ENCODE peak calls at places on chromosomes 4 and X, in seven cellular contexts. E is glutamatergic neuron, U is GM20000, D is foreskin keratinocyte, Y is NB4, C is neural crest cell, N is progenitor cell of endocrine pancreas. V is an unnamed sample.

GRCh38 chrX:48022740-48023139 is 16.0 kb downstream of the SPACA5 start:
- DNase-seq in E (no peak), U (no peak), D (no peak), Y (no peak), C (no peak), N (no peak), V (no peak)

GRCh38 chr4:188053302-188053701 is 56.1 kb downstream of the TRIML2 start:
- DNase-seq in E (peak), U (no peak), D (no peak), Y (no peak), C (no peak), N (no peak), V (no peak)

GRCh38 chr4:24794916-24795665 is at the start of gene SOD3:
- DNase-seq in E (peak), U (no peak), D (no peak), Y (no peak), C (peak), N (peak), V (no peak)

GRCh38 chr4:47413515-47413914 is 50.0 kb downstream of the COMMD8 start:
- DNase-seq in E (no peak), U (no peak), D (no peak), Y (no peak), C (no peak), N (no peak), V (no peak)

GRCh38 chrX:30971761-30972603 is 82.9 kb upstream of the TAB3 start:
- DNase-seq in E (no peak), U (peak), D (peak), Y (peak), C (peak), N (no peak), V (no peak)

GRCh38 chr4:114272226-114272625 is 292.8 kb upstream of the ARSJ start:
- DNase-seq in E (no peak), U (no peak), D (peak), Y (peak), C (no peak), N (no peak), V (no peak)

GRCh38 chr4:89682808-89683207 is 154.2 kb downstream of the SNCA start:
- DNase-seq in E (no peak), U (no peak), D (no peak), Y (no peak), C (no peak), N (no peak), V (no peak)

GRCh38 chr4:119046263-119046662 is 89.4 kb upstream of the MYOZ2 start:
- DNase-seq in E (no peak), U (no peak), D (no peak), Y (no peak), C (no peak), N (no peak), V (no peak)

GRCh38 chrX:65723706-65724105 is 56.3 kb downstream of the MSN start:
- DNase-seq in E (no peak), U (peak), D (peak), Y (no peak), C (no peak), N (no peak), V (no peak)

DNA sequence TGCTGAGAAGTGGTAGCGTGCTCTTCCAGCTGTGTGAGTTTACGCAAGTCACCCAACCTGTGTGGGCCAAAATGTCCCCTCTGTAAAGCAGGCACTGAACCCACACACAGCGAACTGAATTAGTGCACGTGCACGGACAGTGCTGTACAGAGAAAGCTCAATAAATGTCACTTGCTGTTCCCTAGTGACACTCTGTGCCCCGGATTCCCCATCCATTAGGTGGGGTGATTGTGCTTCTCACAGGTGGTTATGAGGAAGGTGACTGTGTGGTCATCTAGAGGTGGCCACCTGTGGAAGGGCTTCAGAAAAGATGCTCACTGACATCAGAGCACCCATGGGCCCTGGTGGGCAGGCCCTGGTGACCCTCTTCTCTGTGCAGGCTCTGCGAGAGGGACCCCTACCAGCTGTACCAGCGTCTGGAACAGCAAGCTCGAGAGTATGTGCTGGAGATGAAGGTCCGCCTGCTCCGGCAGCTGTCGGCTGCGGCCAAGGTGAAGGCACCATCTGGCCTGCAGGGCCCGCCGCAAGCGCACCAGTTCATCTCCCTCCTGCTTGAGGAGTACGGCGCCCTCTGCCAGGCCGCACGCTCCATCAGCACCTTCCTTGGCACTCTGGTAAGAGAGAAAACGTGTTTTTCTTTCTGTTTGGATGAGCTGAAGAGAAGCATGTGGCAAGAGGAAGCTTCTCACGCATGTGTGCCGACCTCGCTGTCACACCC is 94.3 kb downstream of the FAM193A start:
- DNase-seq in E (no peak), U (no peak), D (no peak), Y (peak), C (no peak), N (no peak), V (no peak)
- TF ChIP-seq CTCF in E (no peak), U (no peak), D (no peak), Y (no peak), C (no peak), N (no peak), V (no peak)

DNA sequence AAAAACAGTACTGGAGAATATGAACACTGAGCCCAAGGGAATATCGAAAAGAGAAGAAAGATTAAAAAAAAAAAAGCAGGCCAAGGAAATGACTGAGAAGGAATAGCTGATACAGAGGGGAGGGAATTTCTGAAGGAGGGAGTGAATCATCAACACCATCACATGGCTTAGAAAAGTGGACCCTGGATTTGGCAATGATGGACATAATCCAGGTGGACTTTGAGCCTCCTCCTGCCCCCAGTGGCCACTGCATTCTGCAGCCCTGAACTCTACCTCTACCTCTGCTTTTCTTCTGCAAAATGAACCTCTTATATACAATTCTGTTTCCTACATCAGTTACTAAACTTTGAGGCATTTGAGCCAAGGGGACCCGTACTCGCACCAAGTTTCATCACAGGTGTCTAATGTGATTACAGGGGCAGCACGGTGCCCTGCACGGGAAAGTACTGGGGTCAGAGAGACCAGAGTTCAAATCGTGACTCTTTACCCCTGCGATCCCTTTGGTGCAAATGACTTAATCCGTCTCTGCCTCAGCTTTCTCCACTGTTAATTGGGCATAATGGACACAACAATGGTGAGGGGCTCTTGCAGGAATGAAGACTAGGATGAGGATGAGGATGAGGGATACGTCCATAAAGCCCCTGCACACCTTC is 1.1 kb downstream of the OCIAD2 start:
- DNase-seq in E (no peak), U (no peak), D (peak), Y (peak), C (no peak), N (no peak), V (no peak)
- TF ChIP-seq CTCF in E (no peak), U (no peak), D (peak), Y (peak), C (peak), N (peak), V (no peak)

GRCh38 chrX:39653656-39654055 is 444.1 kb downstream of the BCOR start:
- DNase-seq in E (no peak), U (no peak), D (no peak), Y (no peak), C (no peak), N (no peak), V (no peak)

GRCh38 chrX:39650883-39651282 is 446.9 kb downstream of the BCOR start:
- DNase-seq in E (peak), U (no peak), D (no peak), Y (no peak), C (no peak), N (no peak), V (no peak)

GRCh38 chrX:39654183-39654925 is 443.4 kb downstream of the BCOR start:
- DNase-seq in E (no peak), U (no peak), D (no peak), Y (no peak), C (no peak), N (no peak), V (no peak)

GRCh38 chrX:39654952-39655351 is 442.8 kb downstream of the BCOR start:
- DNase-seq in E (no peak), U (no peak), D (no peak), Y (no peak), C (no peak), N (no peak), V (no peak)

DNA sequence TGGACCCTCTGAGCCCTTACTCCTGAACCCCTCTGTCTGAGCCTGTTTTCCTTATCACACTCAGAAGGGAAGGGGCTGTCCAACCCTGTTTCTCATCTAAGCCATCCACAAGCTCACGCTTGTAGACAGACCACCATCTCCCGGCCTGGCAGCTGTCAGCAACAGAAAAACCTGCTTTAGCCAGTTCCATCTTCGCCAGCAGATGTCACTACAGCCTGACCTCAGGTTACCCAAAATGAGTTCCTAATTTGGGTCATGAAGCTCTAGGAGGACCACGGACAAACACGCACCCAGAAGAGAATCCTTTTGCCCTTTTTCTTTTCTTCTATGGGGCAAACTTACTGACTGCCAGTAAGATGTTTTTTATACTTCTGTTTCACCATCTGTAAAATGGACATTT is 445.4 kb downstream of the BCOR start:
- DNase-seq in E (no peak), U (peak), D (no peak), Y (peak), C (no peak), N (no peak), V (no peak)
- TF ChIP-seq CTCF in E (no peak), U (no peak), D (peak), Y (peak), C (peak), N (peak), V (no peak)

GRCh38 chrX:154836163-154836562 is 1.7 kb upstream of the SMIM9 start:
- DNase-seq in E (no peak), U (no peak), D (no peak), Y (no peak), C (no peak), N (no peak), V (no peak)

GRCh38 chrX:154840856-154841255 is 6.4 kb upstream of the SMIM9 start:
- DNase-seq in E (no peak), U (peak), D (peak), Y (peak), C (no peak), N (no peak), V (no peak)
- TF ChIP-seq CTCF in E (peak), U (no peak), D (peak), Y (peak), C (peak), N (peak), V (no peak)

GRCh38 chr4:103402198-103402597 is 204.1 kb upstream of the CENPE start:
- DNase-seq in E (no peak), U (no peak), D (no peak), Y (no peak), C (no peak), N (no peak), V (no peak)

GRCh38 chr4:103403619-103404018 is 205.5 kb upstream of the CENPE start:
- DNase-seq in E (no peak), U (no peak), D (no peak), Y (no peak), C (no peak), N (no peak), V (no peak)

GRCh38 chr4:103405415-103405814 is 207.3 kb upstream of the CENPE start:
- DNase-seq in E (no peak), U (no peak), D (no peak), Y (no peak), C (no peak), N (no peak), V (no peak)

GRCh38 chr4:103397527-103397926 is 199.4 kb upstream of the CENPE start:
- DNase-seq in E (no peak), U (no peak), D (no peak), Y (no peak), C (no peak), N (no peak), V (no peak)

DNA sequence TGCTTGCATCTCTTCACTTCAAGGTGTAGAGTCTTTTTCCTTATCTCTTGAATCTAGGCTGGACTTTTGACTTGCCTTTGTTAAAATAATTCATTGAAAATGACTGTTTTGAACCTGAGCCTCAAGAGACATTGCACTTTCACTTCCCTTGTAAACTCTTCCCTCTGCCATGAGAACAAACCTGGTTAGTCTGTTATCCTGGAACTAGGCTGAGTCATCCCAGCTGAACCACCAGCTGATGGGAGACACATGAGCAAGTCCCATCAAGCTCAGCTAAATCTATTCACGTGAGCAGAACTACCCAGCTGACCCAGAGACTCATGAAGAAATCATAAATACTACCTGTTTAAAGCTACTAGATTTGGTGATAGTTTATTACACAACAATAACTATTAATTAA is 202.3 kb upstream of the CENPE start:
- DNase-seq in E (no peak), U (peak), D (peak), Y (peak), C (no peak), N (no peak), V (no peak)
- TF ChIP-seq CTCF in E (no peak), U (no peak), D (no peak), Y (no peak), C (no peak), N (no peak), V (no peak)

DNA sequence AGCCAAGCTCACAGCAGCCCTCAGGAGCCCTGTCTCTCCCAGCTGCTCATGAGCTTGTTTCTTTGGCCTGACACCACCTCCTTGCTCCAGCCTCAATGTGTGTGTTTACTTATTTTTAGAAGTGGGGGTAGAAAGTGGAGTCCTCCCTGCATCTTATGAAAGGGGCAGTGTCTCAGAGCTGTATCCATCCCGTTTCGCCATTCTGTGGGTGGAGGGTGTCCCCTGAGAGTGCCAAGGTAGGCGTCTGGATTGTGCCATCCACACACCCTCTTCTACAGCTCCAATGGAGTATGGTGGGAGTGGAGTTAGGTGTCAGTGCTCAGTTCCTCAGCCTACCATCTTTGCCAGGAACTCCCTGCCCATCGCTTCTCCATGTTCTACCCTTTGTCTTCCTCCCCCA is 8.3 kb downstream of the SPON2 start:
- DNase-seq in E (no peak), U (no peak), D (no peak), Y (peak), C (no peak), N (no peak), V (no peak)
- TF ChIP-seq CTCF in E (no peak), U (no peak), D (no peak), Y (no peak), C (no peak), N (no peak), V (no peak)